ENCODE peak calls at places on chromosomes 5 and 9, in six cellular contexts. One of them, this sample, is unnamed.

GRCh38 chr5:24642022-24642421 is 2.8 kb downstream of the CDH10 start:
- DNase-seq in Peyer's patch: no peak
- DNase-seq in fibroblast of pulmonary artery: peak
- DNase-seq in body of pancreas: peak
- DNase-seq in AG10803: peak
- DNase-seq in foreskin fibroblast: no peak
- DNase-seq in this sample: no peak

GRCh38 chr9:112408285-112408684 is 28.4 kb downstream of the HSDL2 start:
- DNase-seq in fibroblast of pulmonary artery: peak
- DNase-seq in AG10803: no peak
- DNase-seq in foreskin fibroblast: no peak
- DNase-seq in body of pancreas: no peak
- DNase-seq in Peyer's patch: no peak
- DNase-seq in this sample: no peak

GRCh38 chr5:74404574-74405310 is 235.8 kb downstream of the ENC1 start:
- DNase-seq in Peyer's patch: no peak
- DNase-seq in fibroblast of pulmonary artery: no peak
- DNase-seq in AG10803: no peak
- DNase-seq in body of pancreas: peak
- DNase-seq in foreskin fibroblast: no peak
- DNase-seq in this sample: no peak

GRCh38 chr9:119026120-119026519 is 343.1 kb downstream of the BRINP1 start:
- DNase-seq in foreskin fibroblast: no peak
- DNase-seq in AG10803: peak
- DNase-seq in body of pancreas: peak
- DNase-seq in Peyer's patch: no peak
- DNase-seq in fibroblast of pulmonary artery: no peak
- DNase-seq in this sample: no peak

GRCh38 chr5:138458353-138458752 is 6.9 kb upstream of the EGR1 start:
- DNase-seq in Peyer's patch: no peak
- DNase-seq in foreskin fibroblast: no peak
- DNase-seq in body of pancreas: no peak
- DNase-seq in fibroblast of pulmonary artery: peak
- DNase-seq in AG10803: no peak
- DNase-seq in this sample: no peak

GRCh38 chr5:174141398-174141797 is 95.9 kb downstream of the NSG2 start:
- DNase-seq in fibroblast of pulmonary artery: no peak
- DNase-seq in Peyer's patch: no peak
- DNase-seq in AG10803: no peak
- DNase-seq in body of pancreas: no peak
- DNase-seq in foreskin fibroblast: no peak
- DNase-seq in this sample: no peak

GRCh38 chr5:14407746-14408175 is 173.8 kb upstream of the OTULINL start:
- DNase-seq in Peyer's patch: no peak
- DNase-seq in AG10803: no peak
- DNase-seq in fibroblast of pulmonary artery: peak
- DNase-seq in foreskin fibroblast: no peak
- DNase-seq in body of pancreas: peak
- DNase-seq in this sample: no peak

GRCh38 chr5:164364237-164364636 is 858.8 kb downstream of the MAT2B start:
- DNase-seq in AG10803: no peak
- DNase-seq in body of pancreas: no peak
- DNase-seq in foreskin fibroblast: no peak
- DNase-seq in fibroblast of pulmonary artery: no peak
- DNase-seq in Peyer's patch: no peak
- DNase-seq in this sample: no peak

GRCh38 chr9:3337515-3337914 is 188.3 kb downstream of the RFX3 start:
- DNase-seq in fibroblast of pulmonary artery: peak
- DNase-seq in body of pancreas: peak
- DNase-seq in foreskin fibroblast: peak
- DNase-seq in Peyer's patch: no peak
- DNase-seq in AG10803: peak
- DNase-seq in this sample: no peak

GRCh38 chr5:108720416-108720815 is 27.3 kb upstream of the FER start:
- DNase-seq in fibroblast of pulmonary artery: peak
- DNase-seq in foreskin fibroblast: no peak
- DNase-seq in AG10803: peak
- DNase-seq in Peyer's patch: no peak
- DNase-seq in body of pancreas: no peak
- DNase-seq in this sample: no peak

GRCh38 chr9:83027153-83027867 is 35.6 kb downstream of the RASEF start:
- DNase-seq in foreskin fibroblast: peak
- DNase-seq in AG10803: peak
- DNase-seq in Peyer's patch: no peak
- DNase-seq in body of pancreas: no peak
- DNase-seq in fibroblast of pulmonary artery: peak
- DNase-seq in this sample: no peak

GRCh38 chr9:27861887-27862286 is 288.6 kb upstream of the C9orf72 start:
- DNase-seq in Peyer's patch: no peak
- DNase-seq in fibroblast of pulmonary artery: peak
- DNase-seq in AG10803: peak
- DNase-seq in body of pancreas: no peak
- DNase-seq in foreskin fibroblast: no peak
- DNase-seq in this sample: no peak

GRCh38 chr5:55816342-55816741 is 34.8 kb upstream of the IL31RA start:
- DNase-seq in Peyer's patch: no peak
- DNase-seq in body of pancreas: no peak
- DNase-seq in AG10803: peak
- DNase-seq in fibroblast of pulmonary artery: peak
- DNase-seq in foreskin fibroblast: peak
- DNase-seq in this sample: no peak

GRCh38 chr5:107636555-107636954 is 34.2 kb downstream of the EFNA5 start:
- DNase-seq in fibroblast of pulmonary artery: peak
- DNase-seq in foreskin fibroblast: no peak
- DNase-seq in AG10803: no peak
- DNase-seq in body of pancreas: no peak
- DNase-seq in Peyer's patch: no peak
- DNase-seq in this sample: no peak

GRCh38 chr9:16252631-16253030 is 617.8 kb downstream of the BNC2 start:
- DNase-seq in fibroblast of pulmonary artery: no peak
- DNase-seq in Peyer's patch: no peak
- DNase-seq in AG10803: no peak
- DNase-seq in body of pancreas: no peak
- DNase-seq in foreskin fibroblast: no peak
- DNase-seq in this sample: no peak

GRCh38 chr9:82934949-82935348 is 128.0 kb downstream of the RASEF start:
- DNase-seq in AG10803: peak
- DNase-seq in foreskin fibroblast: peak
- DNase-seq in Peyer's patch: no peak
- DNase-seq in body of pancreas: no peak
- DNase-seq in fibroblast of pulmonary artery: peak
- DNase-seq in this sample: peak

GRCh38 chr9:108205276-108205675 is 650.5 kb downstream of the ACTL7B start:
- DNase-seq in body of pancreas: no peak
- DNase-seq in Peyer's patch: no peak
- DNase-seq in fibroblast of pulmonary artery: no peak
- DNase-seq in foreskin fibroblast: peak
- DNase-seq in AG10803: peak
- DNase-seq in this sample: no peak

GRCh38 chr9:136656795-136657611 is 5.7 kb upstream of the EGFL7 start:
- DNase-seq in AG10803: no peak
- DNase-seq in foreskin fibroblast: no peak
- DNase-seq in fibroblast of pulmonary artery: no peak
- DNase-seq in Peyer's patch: no peak
- DNase-seq in body of pancreas: no peak
- DNase-seq in this sample: no peak

GRCh38 chr5:143110591-143110990 is 292.9 kb downstream of the NR3C1 start:
- DNase-seq in AG10803: peak
- DNase-seq in foreskin fibroblast: no peak
- DNase-seq in Peyer's patch: no peak
- DNase-seq in body of pancreas: no peak
- DNase-seq in fibroblast of pulmonary artery: no peak
- DNase-seq in this sample: peak

GRCh38 chr5:172410160-172410559 is 44.2 kb downstream of the SH3PXD2B start:
- DNase-seq in foreskin fibroblast: no peak
- DNase-seq in body of pancreas: peak
- DNase-seq in fibroblast of pulmonary artery: peak
- DNase-seq in AG10803: peak
- DNase-seq in Peyer's patch: no peak
- DNase-seq in this sample: no peak

GRCh38 chr5:54799645-54800044 is 185.7 kb downstream of the ESM1 start:
- DNase-seq in AG10803: no peak
- DNase-seq in Peyer's patch: no peak
- DNase-seq in body of pancreas: no peak
- DNase-seq in fibroblast of pulmonary artery: no peak
- DNase-seq in foreskin fibroblast: no peak
- DNase-seq in this sample: no peak

GRCh38 chr5:5798041-5798827 is 375.8 kb downstream of the ICE1 start:
- DNase-seq in foreskin fibroblast: no peak
- DNase-seq in body of pancreas: no peak
- DNase-seq in fibroblast of pulmonary artery: no peak
- DNase-seq in Peyer's patch: no peak
- DNase-seq in AG10803: no peak
- DNase-seq in this sample: no peak

GRCh38 chr5:2872676-2873075 is 121.2 kb upstream of the IRX2 start:
- DNase-seq in foreskin fibroblast: no peak
- DNase-seq in Peyer's patch: no peak
- DNase-seq in AG10803: no peak
- DNase-seq in fibroblast of pulmonary artery: no peak
- DNase-seq in body of pancreas: no peak
- DNase-seq in this sample: no peak

DNA sequence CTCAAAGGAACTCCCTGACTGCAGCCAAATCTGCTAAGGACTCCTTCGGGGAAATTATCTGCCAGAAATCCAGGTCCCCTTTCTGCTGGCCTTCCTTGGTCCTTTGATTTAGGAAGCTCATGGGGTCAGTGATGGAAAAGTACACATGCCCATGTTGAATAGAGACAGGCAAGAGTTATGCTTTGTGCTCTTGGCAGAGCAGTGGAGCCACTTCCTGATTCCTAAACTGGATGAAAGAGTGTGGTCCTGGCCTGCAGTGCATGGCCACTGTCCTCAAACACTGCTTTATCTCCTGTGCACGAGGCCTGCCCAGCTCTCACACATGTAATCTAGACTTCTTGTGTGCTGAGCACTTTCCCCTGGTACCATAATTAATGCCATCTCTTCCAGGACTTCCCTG is 2.0 kb upstream of the EBF1 start:
- DNase-seq in fibroblast of pulmonary artery: no peak
- DNase-seq in foreskin fibroblast: no peak
- DNase-seq in body of pancreas: no peak
- DNase-seq in AG10803: peak
- DNase-seq in Peyer's patch: no peak
- DNase-seq in this sample: no peak
- H3K4me3 ChIP-seq in fibroblast of pulmonary artery: no peak
- H3K4me3 ChIP-seq in foreskin fibroblast: peak
- H3K4me3 ChIP-seq in body of pancreas: no peak
- H3K4me3 ChIP-seq in AG10803: peak
- H3K4me3 ChIP-seq in Peyer's patch: peak
- H3K4me3 ChIP-seq in this sample: no peak

GRCh38 chr9:4936277-4936676 is 48.8 kb upstream of the JAK2 start:
- DNase-seq in Peyer's patch: no peak
- DNase-seq in AG10803: no peak
- DNase-seq in foreskin fibroblast: no peak
- DNase-seq in body of pancreas: no peak
- DNase-seq in fibroblast of pulmonary artery: no peak
- DNase-seq in this sample: no peak

GRCh38 chr9:4933861-4934260 is 51.2 kb upstream of the JAK2 start:
- DNase-seq in body of pancreas: no peak
- DNase-seq in AG10803: no peak
- DNase-seq in foreskin fibroblast: no peak
- DNase-seq in Peyer's patch: no peak
- DNase-seq in fibroblast of pulmonary artery: no peak
- DNase-seq in this sample: no peak

GRCh38 chr9:4932681-4933080 is 52.4 kb upstream of the JAK2 start:
- DNase-seq in Peyer's patch: no peak
- DNase-seq in foreskin fibroblast: no peak
- DNase-seq in AG10803: no peak
- DNase-seq in fibroblast of pulmonary artery: no peak
- DNase-seq in body of pancreas: no peak
- DNase-seq in this sample: no peak

GRCh38 chr9:4934976-4935672 is 49.9 kb upstream of the JAK2 start:
- DNase-seq in body of pancreas: no peak
- DNase-seq in AG10803: peak
- DNase-seq in foreskin fibroblast: no peak
- DNase-seq in Peyer's patch: no peak
- DNase-seq in fibroblast of pulmonary artery: no peak
- DNase-seq in this sample: no peak

DNA sequence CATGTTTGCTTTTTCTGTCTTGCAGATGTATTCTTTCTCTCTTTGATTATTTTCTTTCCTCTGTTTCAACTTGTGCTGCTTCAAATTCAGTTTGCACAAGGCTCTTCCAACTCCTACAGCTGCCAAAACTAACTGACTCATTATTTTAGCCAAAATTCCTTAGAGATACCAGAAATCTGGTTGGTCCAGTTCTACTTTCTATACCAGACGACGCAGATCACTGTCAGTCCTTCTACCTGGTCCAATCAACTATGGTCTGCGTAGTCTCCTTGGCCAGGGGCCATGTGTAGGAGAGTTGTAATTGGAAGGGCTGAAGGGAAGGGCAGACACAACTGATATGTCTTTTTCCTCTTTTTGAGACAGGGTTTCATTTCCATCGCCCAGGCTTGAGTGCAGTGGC is 51.9 kb upstream of the JAK2 start:
- DNase-seq in fibroblast of pulmonary artery: peak
- DNase-seq in Peyer's patch: no peak
- DNase-seq in AG10803: no peak
- DNase-seq in body of pancreas: no peak
- DNase-seq in foreskin fibroblast: no peak
- DNase-seq in this sample: no peak
- H3K4me3 ChIP-seq in fibroblast of pulmonary artery: peak
- H3K4me3 ChIP-seq in Peyer's patch: no peak
- H3K4me3 ChIP-seq in AG10803: no peak
- H3K4me3 ChIP-seq in body of pancreas: no peak
- H3K4me3 ChIP-seq in foreskin fibroblast: no peak
- H3K4me3 ChIP-seq in this sample: no peak

GRCh38 chr5:141681695-141682641 is at the start of gene ARAP3:
- DNase-seq in body of pancreas: peak
- DNase-seq in Peyer's patch: peak
- DNase-seq in fibroblast of pulmonary artery: peak
- DNase-seq in foreskin fibroblast: peak
- DNase-seq in AG10803: peak
- DNase-seq in this sample: peak
- H3K4me3 ChIP-seq in body of pancreas: no peak
- H3K4me3 ChIP-seq in Peyer's patch: peak
- H3K4me3 ChIP-seq in fibroblast of pulmonary artery: peak
- H3K4me3 ChIP-seq in foreskin fibroblast: peak
- H3K4me3 ChIP-seq in AG10803: peak
- H3K4me3 ChIP-seq in this sample: peak

DNA sequence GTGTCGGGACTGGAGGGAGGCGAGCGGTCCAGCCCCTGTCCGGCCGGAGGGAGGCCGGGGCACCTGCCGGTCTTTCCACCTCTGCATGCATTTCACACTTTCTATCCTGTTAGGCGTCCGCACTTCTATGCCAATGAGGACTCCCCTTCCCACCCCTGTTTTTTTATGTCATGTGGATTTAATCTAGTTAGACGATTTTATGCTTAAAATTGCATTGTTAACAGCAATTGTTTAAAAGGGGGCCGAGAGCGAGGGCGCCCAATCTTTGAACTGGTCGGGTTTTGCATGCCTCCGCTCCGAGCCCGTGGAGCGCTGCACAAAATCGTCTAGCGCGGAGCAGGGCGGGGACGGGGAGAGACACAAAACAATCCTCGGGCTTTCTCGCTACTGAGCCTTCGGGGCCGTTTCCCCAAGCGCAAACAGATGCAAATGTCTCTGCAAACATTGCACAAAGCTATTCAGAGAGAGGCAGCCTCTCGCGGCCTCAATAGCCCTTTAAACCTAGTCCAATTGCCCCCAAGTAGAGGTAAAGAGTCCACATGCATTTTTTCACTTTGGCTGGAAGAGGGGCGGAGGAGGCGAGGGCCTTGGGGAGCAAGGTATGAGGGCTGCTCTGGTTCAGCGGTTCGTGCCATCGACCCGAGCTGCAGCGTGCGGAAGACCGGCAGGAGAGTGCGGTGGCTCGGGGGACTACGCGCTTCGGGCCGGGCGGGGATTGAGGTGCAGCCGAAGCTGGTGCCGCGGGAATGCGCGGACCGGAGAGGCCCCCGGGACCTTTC is 37.5 kb upstream of the TIFAB start:
- DNase-seq in AG10803: no peak
- DNase-seq in foreskin fibroblast: peak
- DNase-seq in fibroblast of pulmonary artery: no peak
- DNase-seq in Peyer's patch: no peak
- DNase-seq in body of pancreas: no peak
- DNase-seq in this sample: no peak
- H3K4me3 ChIP-seq in AG10803: peak
- H3K4me3 ChIP-seq in foreskin fibroblast: peak
- H3K4me3 ChIP-seq in fibroblast of pulmonary artery: no peak
- H3K4me3 ChIP-seq in Peyer's patch: no peak
- H3K4me3 ChIP-seq in body of pancreas: no peak
- H3K4me3 ChIP-seq in this sample: no peak